ENCODE peak calls at places on chromosomes 13 and 19, in nine cellular contexts. U is psoas muscle, F is RWPE2, I is A549, B is tibial nerve, G is body of pancreas, C is substantia nigra, J is Karpas-422, R is AG04450. Z is an unnamed sample.

GRCh38 chr19:6694147-6694815 is 24.3 kb upstream of the TNFSF14 start:
- DNase-seq in U (no peak), F (no peak), I (no peak), B (no peak), G (no peak), C (no peak), J (peak; percentile 73), R (no peak), Z (no peak)

GRCh38 chr19:20664917-20665781 is 3.8 kb upstream of the ZNF626 start:
- DNase-seq in U (peak; percentile 49), F (no peak), I (no peak), B (no peak), G (no peak), C (peak; percentile 8), J (no peak), R (no peak), Z (peak; percentile 27)

GRCh38 chr13:60260440-60260839 is 96.7 kb upstream of the DIAPH3 start:
- DNase-seq in U (no peak), F (no peak), I (no peak), B (no peak), G (no peak), C (no peak), J (peak; percentile 49), R (no peak), Z (no peak)

GRCh38 chr19:53102701-53103140 is 501 bp downstream of the ZNF160 start:
- DNase-seq in U (peak; percentile 39), F (no peak), I (no peak), B (no peak), G (peak; percentile 34), C (no peak), J (peak; percentile 92), R (no peak), Z (peak; percentile 36)

GRCh38 chr19:49983645-49984229 is 22.8 kb upstream of the SIGLEC11 start:
- DNase-seq in U (peak; percentile 34), F (no peak), I (peak; percentile 70), B (peak; percentile 52), G (peak; percentile 84), C (no peak), J (peak; percentile 95), R (no peak), Z (peak; percentile 41)

GRCh38 chr19:6297202-6297601 is 17.4 kb upstream of the MLLT1 start:
- DNase-seq in U (no peak), F (no peak), I (no peak), B (no peak), G (no peak), C (no peak), J (no peak), R (no peak), Z (no peak)

GRCh38 chr13:102962430-102962829 is 103.8 kb downstream of the SLC10A2 start:
- DNase-seq in U (no peak), F (no peak), I (no peak), B (no peak), G (no peak), C (no peak), J (no peak), R (no peak), Z (no peak)

GRCh38 chr13:105569816-105570215 is 965.6 kb downstream of the EFNB2 start:
- DNase-seq in U (no peak), F (no peak), I (no peak), B (no peak), G (no peak), C (no peak), J (no peak), R (no peak), Z (no peak)

GRCh38 chr13:73793361-73793760 is 340.8 kb downstream of the KLF12 start:
- DNase-seq in U (no peak), F (no peak), I (no peak), B (no peak), G (no peak), C (no peak), J (no peak), R (no peak), Z (no peak)

GRCh38 chr13:26246154-26246553 is 7.8 kb upstream of the CDK8 start:
- DNase-seq in U (no peak), F (no peak), I (no peak), B (no peak), G (no peak), C (no peak), J (no peak), R (no peak), Z (no peak)

GRCh38 chr13:59250276-59250990 is 913.3 kb downstream of the DIAPH3 start:
- DNase-seq in U (no peak), F (no peak), I (no peak), B (no peak), G (no peak), C (no peak), J (no peak), R (no peak), Z (no peak)

GRCh38 chr19:11115042-11115441 is 25.8 kb downstream of the LDLR start:
- DNase-seq in U (no peak), F (no peak), I (no peak), B (no peak), G (no peak), C (no peak), J (no peak), R (no peak), Z (no peak)

GRCh38 chr13:49023441-49023840 is 47.7 kb downstream of the FNDC3A start:
- DNase-seq in U (no peak), F (no peak), I (no peak), B (no peak), G (no peak), C (no peak), J (peak; percentile 24), R (peak; percentile 32), Z (no peak)

GRCh38 chr13:110305949-110306339 is 1.0 kb downstream of the COL4A1 start:
- DNase-seq in U (no peak), F (no peak), I (no peak), B (no peak), G (no peak), C (no peak), J (no peak), R (no peak), Z (no peak)

GRCh38 chr19:11560404-11560988 is 1.5 kb upstream of the ELOF1 start:
- DNase-seq in U (no peak), F (no peak), I (no peak), B (no peak), G (peak; percentile 44), C (no peak), J (peak; percentile 93), R (peak; percentile 56), Z (peak; percentile 58)

GRCh38 chr13:51590966-51591627 is 6.8 kb downstream of the WDFY2 start:
- DNase-seq in U (no peak), F (no peak), I (peak; percentile 35), B (no peak), G (peak; percentile 34), C (no peak), J (no peak), R (peak; percentile 47), Z (peak; percentile 30)

DNA sequence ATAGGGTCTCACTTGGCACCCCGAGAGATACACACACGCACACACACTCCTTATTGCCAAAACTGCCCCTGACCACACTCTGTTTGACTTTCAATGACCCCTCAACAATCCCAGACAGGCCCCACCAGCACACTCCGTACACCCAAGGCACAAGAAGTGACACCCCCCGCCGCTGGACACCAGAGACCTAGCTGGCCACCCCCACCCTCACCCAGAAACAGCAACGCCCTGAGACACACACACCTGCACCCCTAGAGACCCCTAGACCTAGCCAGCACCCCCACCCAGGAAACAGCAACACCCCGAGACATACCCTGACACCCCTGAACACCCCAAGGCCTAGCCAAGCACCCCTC is 1.1 kb upstream of the PTGER1 start:
- DNase-seq in U (no peak), F (peak; percentile 72), I (no peak), B (no peak), G (no peak), C (no peak), J (no peak), R (no peak), Z (no peak)
- H3K27ac ChIP-seq in U (no peak overlapping the region), F (peak overlapping the region; percentile 54), I (peak overlapping the region; percentile 38), B (peak overlapping the region; percentile 36), G (no peak overlapping the region), C (no peak overlapping the region), J (no peak overlapping the region), R (peak overlapping the region; percentile 57), Z (no peak overlapping the region)

GRCh38 chr19:3511506-3512251 is 5.6 kb downstream of the FZR1 start:
- DNase-seq in U (no peak), F (peak; percentile 38), I (no peak), B (no peak), G (no peak), C (no peak), J (no peak), R (no peak), Z (no peak)

GRCh38 chr19:3512562-3512961 is 6.5 kb downstream of the FZR1 start:
- DNase-seq in U (no peak), F (no peak), I (no peak), B (no peak), G (no peak), C (no peak), J (no peak), R (no peak), Z (no peak)

GRCh38 chr19:3508771-3509535 is 2.8 kb downstream of the FZR1 start:
- DNase-seq in U (no peak), F (no peak), I (no peak), B (no peak), G (no peak), C (no peak), J (no peak), R (no peak), Z (no peak)

GRCh38 chr19:3509566-3509989 is 3.5 kb downstream of the FZR1 start:
- DNase-seq in U (no peak), F (peak; percentile 62), I (no peak), B (no peak), G (no peak), C (no peak), J (no peak), R (no peak), Z (no peak)

GRCh38 chr19:3510727-3511126 is 4.6 kb downstream of the FZR1 start:
- DNase-seq in U (no peak), F (peak; percentile 50), I (no peak), B (no peak), G (no peak), C (no peak), J (no peak), R (no peak), Z (no peak)
- H3K27ac ChIP-seq in U (no peak overlapping the region), F (no peak overlapping the region), I (no peak overlapping the region), B (no peak overlapping the region), G (no peak overlapping the region), C (no peak overlapping the region), J (no peak overlapping the region), R (no peak overlapping the region), Z (no peak overlapping the region)

GRCh38 chr19:44212865-44213346 is 574 bp downstream of the ZNF227 start:
- DNase-seq in U (no peak), F (no peak), I (no peak), B (no peak), G (no peak), C (no peak), J (peak; percentile 62), R (no peak), Z (no peak)
- H3K27ac ChIP-seq in U (peak overlapping the region; percentile 87), F (peak overlapping the region; percentile 53), I (peak overlapping the region; percentile 81), B (peak overlapping the region; percentile 87), G (peak overlapping the region; percentile 76), C (peak overlapping the region; percentile 78), J (peak overlapping the region; percentile 16), R (peak overlapping the region; percentile 69), Z (peak overlapping the region; percentile 92)

DNA sequence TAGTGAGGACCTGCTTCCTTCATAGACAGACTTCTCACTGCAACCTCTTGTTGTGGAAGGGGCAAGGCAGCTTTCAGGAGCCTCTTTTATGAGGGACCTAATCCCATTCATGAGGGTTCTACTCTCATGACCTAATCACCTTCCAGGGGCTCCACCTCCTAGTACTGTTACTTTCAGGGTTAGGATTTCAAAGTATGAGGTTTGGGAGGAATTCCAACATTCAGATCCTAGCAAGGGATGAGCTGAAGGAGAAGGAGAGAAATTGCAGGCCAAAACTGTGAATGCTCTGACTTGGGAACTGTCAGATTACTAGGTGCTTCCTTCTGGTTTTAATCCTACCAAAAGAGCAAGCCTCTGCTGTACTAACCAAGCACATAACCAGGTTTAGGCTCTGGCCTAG is 87.8 kb downstream of the LMO7 start:
- DNase-seq in U (no peak), F (no peak), I (no peak), B (no peak), G (no peak), C (no peak), J (no peak), R (no peak), Z (no peak)
- H3K27ac ChIP-seq in U (no peak overlapping the region), F (peak overlapping the region; percentile 50), I (peak overlapping the region; percentile 31), B (no peak overlapping the region), G (peak overlapping the region; percentile 28), C (no peak overlapping the region), J (no peak overlapping the region), R (no peak overlapping the region), Z (no peak overlapping the region)

Z was measured in heart right ventricle.